ENCODE peak calls at places on chromosomes 7 and 10, in five cellular contexts. C is CD14-positive monocyte; R is B cell; O is CD8-positive, alpha-beta T cell; D is AG10803. G is an unnamed sample.

GRCh38 chr10:16965242-16965620 is 148.0 kb upstream of the RSU1 start:
- DNase-seq in O (no peak), D (no peak), R (no peak), C (no peak), G (no peak)

GRCh38 chr7:16136896-16137295 is 284.4 kb downstream of the CRPPA start:
- DNase-seq in C (no peak), R (no peak), D (no peak), O (no peak), G (no peak)

GRCh38 chr7:149558149-149558861 is 60.7 kb upstream of the ZNF746 start:
- DNase-seq in R (no peak), C (no peak), D (peak; percentile 91), O (no peak), G (no peak)

GRCh38 chr10:107583974-107584373 is 419.5 kb upstream of the SORCS1 start:
- DNase-seq in O (no peak), D (no peak), R (no peak), C (no peak), G (no peak)

GRCh38 chr10:104449402-104449801 is 95.8 kb downstream of the CFAP58 start:
- DNase-seq in C (no peak), O (no peak), D (peak; percentile 56), R (no peak), G (no peak)

GRCh38 chr7:43199761-43200160 is 87.3 kb downstream of the HECW1 start:
- DNase-seq in R (no peak), D (peak; percentile 6), O (no peak), C (no peak), G (no peak)

GRCh38 chr10:70323697-70324340 is 40.0 kb upstream of the NPFFR1 start:
- DNase-seq in R (no peak), D (no peak), O (no peak), C (no peak), G (no peak)

GRCh38 chr7:108253275-108254044 is 123.3 kb upstream of the LAMB4 start:
- DNase-seq in C (no peak), O (no peak), D (peak; percentile 44), R (no peak), G (no peak)

GRCh38 chr7:25830228-25830627 is 321.8 kb upstream of the NFE2L3 start:
- DNase-seq in D (no peak), C (no peak), R (no peak), O (no peak), G (no peak)

GRCh38 chr7:55774327-55775050 is 88.1 kb downstream of the SEPTIN14 start:
- DNase-seq in R (no peak), D (no peak), O (no peak), C (no peak), G (no peak)

GRCh38 chr7:2886900-2887299 is 42.8 kb upstream of the GNA12 start:
- DNase-seq in D (peak; percentile 71), O (peak; percentile 64), R (peak; percentile 75), C (no peak), G (peak; percentile 78)

GRCh38 chr7:461453-462172 is 58.0 kb downstream of the PDGFA start:
- DNase-seq in C (no peak), R (no peak), O (no peak), D (peak; percentile 23), G (no peak)

GRCh38 chr7:105675873-105676484 is 94.7 kb upstream of the EFCAB10 start:
- DNase-seq in O (peak; percentile 78), R (peak; percentile 20), C (peak; percentile 77), D (no peak), G (no peak)

GRCh38 chr7:44167920-44168319 is 21.3 kb downstream of the GCK start:
- DNase-seq in D (no peak), R (peak; percentile 37), O (no peak), C (no peak), G (no peak)

GRCh38 chr7:144386741-144387140 is 16.8 kb downstream of the NOBOX start:
- DNase-seq in R (no peak), C (no peak), O (no peak), D (peak; percentile 81), G (no peak)

GRCh38 chr7:8125680-8126444 is 136.1 kb downstream of the ICA1 start:
- DNase-seq in D (no peak), R (peak; percentile 65), C (peak; percentile 62), O (peak; percentile 87), G (peak; percentile 63)

GRCh38 chr7:53602817-53603418 is 567.5 kb downstream of the POM121L12 start:
- DNase-seq in O (no peak), C (no peak), D (no peak), R (no peak), G (no peak)

DNA sequence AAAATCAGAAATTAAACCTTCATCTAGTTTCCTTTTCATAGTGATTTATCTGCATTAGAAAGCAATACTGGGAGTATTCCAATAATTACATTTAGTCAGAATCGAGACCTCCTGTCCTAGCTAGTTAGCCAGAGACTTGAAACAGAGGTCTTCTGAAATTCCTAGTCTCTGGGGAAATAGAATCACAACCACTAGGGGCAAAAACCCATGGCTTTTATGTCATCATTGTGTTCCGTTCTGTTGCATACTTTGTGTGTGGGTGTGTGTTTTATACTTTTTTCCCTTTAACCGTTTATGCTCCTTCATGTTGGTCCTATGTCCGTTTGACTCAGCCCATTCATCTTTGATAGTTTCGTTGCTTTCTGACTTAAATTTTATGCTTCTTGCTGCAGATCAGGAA is 79.8 kb downstream of the RALA start:
- DNase-seq in O (no peak), D (no peak), C (no peak), R (no peak), G (no peak)
- TF ChIP-seq CTCF in O (no peak), D (no peak), C (no peak), R (no peak), G (no peak)

GRCh38 chr10:48234295-48234694 is 40.2 kb downstream of the FRMPD2 start:
- DNase-seq in D (no peak), R (no peak), C (no peak), O (no peak), G (no peak)

GRCh38 chr10:48231699-48232315 is 42.7 kb downstream of the FRMPD2 start:
- DNase-seq in O (no peak), C (no peak), D (no peak), R (no peak), G (no peak)

GRCh38 chr10:48232717-48233447 is 41.6 kb downstream of the FRMPD2 start:
- DNase-seq in R (no peak), C (no peak), D (no peak), O (no peak), G (no peak)

GRCh38 chr10:48234807-48235206 is 39.7 kb downstream of the FRMPD2 start:
- DNase-seq in O (no peak), C (no peak), D (no peak), R (no peak), G (no peak)

GRCh38 chr10:48233643-48234042 is 40.9 kb downstream of the FRMPD2 start:
- DNase-seq in D (no peak), C (no peak), O (no peak), R (no peak), G (no peak)
- TF ChIP-seq CTCF in D (no peak), C (no peak), O (no peak), R (no peak), G (no peak)

DNA sequence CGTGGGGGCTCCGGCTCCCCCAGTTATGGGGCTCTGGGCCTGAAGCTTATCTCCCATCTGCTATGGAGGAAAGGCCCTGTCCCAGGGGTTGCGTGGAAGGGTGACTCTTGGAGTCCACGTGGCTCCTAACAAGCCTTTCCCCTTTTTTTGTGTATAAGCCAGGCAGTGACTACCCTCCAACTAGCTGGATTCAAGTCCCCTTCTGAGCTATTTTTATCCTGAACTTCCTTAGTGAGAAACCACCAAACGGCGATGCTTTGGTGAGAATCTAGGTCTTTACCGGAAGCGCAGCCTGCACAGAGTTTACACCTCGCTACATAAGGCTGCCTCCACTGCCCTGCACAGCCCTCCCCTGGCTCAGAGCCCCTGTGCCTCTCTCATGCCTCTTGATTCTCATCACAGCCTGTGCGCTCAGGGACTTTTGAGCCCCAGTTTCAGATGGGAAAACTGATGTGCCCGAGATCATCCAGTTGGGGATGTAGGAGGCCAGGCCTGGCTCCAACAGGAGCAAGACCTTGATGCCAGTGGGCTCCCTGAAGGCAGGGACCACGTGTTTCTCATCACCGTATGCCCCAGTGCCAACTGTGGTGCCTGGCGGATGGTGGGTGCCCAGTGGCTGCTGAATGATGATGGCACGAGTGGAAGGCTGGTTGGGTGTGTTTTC is 102.3 kb upstream of the PPIF start:
- DNase-seq in C (peak; percentile 72), R (peak; percentile 78), D (peak; percentile 30), O (peak; percentile 60), G (peak; percentile 69)
- TF ChIP-seq CTCF in C (no peak), R (no peak), D (no peak), O (no peak), G (no peak)

DNA sequence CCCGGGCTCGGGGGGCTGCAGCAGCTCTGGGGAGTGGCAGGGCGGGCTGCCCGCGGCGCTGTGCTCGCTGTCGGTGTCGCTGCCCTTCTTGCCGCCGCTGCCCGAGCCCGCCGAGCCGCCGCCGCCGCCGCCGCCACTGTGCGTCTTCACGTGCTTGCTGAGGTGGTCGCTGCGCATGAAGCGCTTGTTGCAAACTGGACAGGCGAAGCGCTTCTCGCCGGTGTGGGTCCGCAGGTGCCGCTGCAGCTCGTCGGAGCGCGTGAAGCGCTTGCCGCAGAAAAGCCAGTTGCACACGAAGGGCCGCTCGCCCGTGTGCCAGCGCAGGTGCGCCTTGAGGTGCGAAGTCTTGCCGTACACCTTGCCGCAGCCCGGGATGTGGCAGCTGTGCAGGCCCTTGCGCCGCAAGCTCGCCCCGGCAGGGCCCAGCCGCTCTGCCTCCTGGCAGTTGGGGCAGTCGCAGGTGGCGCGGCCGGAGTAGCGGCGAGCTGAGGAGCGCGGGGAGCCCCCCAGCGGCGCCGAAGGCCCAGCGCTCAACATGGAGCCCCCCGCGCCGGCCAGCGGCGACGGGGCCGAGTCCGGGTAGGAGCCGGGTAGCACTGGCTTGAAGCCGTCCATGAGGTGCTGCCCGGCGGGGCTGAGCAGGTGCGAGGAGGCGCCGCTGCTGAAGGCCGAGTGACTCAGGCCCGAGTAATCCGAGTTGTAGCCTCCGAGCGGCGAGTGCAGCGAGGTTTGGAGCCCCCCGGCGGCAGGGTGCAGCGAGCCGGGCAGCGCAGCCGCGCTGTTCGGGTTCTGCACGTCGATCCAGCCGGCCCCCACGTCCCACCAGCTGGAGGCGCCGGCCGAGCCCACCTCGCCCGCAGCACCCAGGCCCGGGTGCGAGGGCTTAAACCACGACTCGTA is 2.1 kb downstream of the SP8 start:
- DNase-seq in O (no peak), R (peak; percentile 39), D (no peak), C (no peak), G (peak; percentile 41)
- TF ChIP-seq CTCF in O (no peak), R (no peak), D (no peak), C (no peak), G (no peak)

GRCh38 chr10:89251417-89252224 is at the start of gene LIPA:
- DNase-seq in D (peak; percentile 97), O (peak; percentile 96), R (peak; percentile 97), C (peak; percentile 82), G (peak; percentile 93)
- TF ChIP-seq CTCF in D (no peak), O (no peak), R (no peak), C (no peak), G (no peak)

GRCh38 chr7:33530664-33531063 is 374.7 kb upstream of the BMPER start:
- DNase-seq in C (no peak), O (no peak), R (no peak), D (no peak), G (no peak)
- TF ChIP-seq CTCF in C (no peak), O (no peak), R (no peak), D (no peak), G (no peak)

DNA sequence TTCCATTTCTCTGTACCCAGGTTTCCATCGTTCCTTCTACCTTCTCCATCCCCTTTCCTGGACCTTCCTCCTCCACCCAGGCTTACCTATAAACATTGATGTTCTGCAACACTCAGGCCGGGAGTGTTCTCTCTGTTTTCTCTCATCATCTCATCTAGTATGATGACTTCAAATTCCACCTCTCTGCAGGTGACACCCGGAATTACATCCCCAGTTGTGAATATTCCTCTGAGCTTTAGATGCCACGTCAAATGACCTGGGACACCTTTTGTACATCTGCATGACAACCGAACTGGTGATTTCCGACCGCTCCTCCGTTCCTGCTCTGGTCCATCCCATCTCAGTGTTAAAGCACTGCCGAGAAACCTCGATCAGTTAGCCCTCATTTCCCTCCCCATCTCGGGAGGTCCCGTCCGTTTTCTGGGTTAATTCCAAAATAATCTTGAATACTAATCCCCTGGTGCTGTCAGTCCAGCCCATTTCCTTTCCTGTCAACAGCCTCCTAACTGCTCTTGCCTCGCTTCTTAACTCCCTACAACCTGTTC is 76.7 kb upstream of the SAMD8 start:
- DNase-seq in R (no peak), C (no peak), O (peak; percentile 17), D (no peak), G (no peak)
- TF ChIP-seq CTCF in R (no peak), C (no peak), O (no peak), D (no peak), G (no peak)

G was measured in GM10248.